ENCODE peak calls at places on chromosomes 13 and 19, in five cellular contexts. I is breast epithelium; C is OCI-LY7; W is stomach; J is stimulated activated naive CD4-positive, alpha-beta T cell treated with Interleukin-2 at 50 U/mL for 16 hours. R is an unnamed sample.

GRCh38 chr13:37475966-37476365 is 122.6 kb downstream of the POSTN start:
- DNase-seq in I (no peak), J (no peak), C (no peak), W (no peak), R (no peak)

GRCh38 chr19:40403262-40403984 is 9.8 kb downstream of the PRX start:
- DNase-seq in J (peak), C (peak), W (peak), I (peak), R (peak)

GRCh38 chr13:27973291-27973690 is 4.2 kb upstream of the CDX2 start:
- DNase-seq in C (no peak), I (no peak), J (no peak), W (peak), R (no peak)

GRCh38 chr19:13689050-13689449 is 75.3 kb upstream of the MRI1 start:
- DNase-seq in W (no peak), C (peak), J (no peak), I (no peak), R (no peak)

GRCh38 chr13:80237646-80238045 is 103.3 kb downstream of the SPRY2 start:
- DNase-seq in C (no peak), J (no peak), I (no peak), W (no peak), R (no peak)

GRCh38 chr19:52735734-52736133 is 890 bp upstream of the ZNF611 start:
- DNase-seq in I (peak), C (no peak), J (no peak), W (peak), R (peak)

GRCh38 chr19:53037101-53038097 is 7.1 kb upstream of the ERVV-2 start:
- DNase-seq in J (no peak), W (no peak), C (no peak), I (no peak), R (no peak)

GRCh38 chr19:51980116-51980736 is 6.4 kb downstream of the ZNF350 start:
- DNase-seq in C (no peak), I (no peak), W (no peak), J (no peak), R (no peak)

GRCh38 chr13:42786696-42787095 is 5.3 kb downstream of the FAM216B start:
- DNase-seq in C (no peak), I (no peak), W (no peak), J (no peak), R (no peak)

GRCh38 chr13:51257187-51257586 is 35.0 kb downstream of the FAM124A start:
- DNase-seq in J (no peak), W (no peak), I (no peak), C (no peak), R (no peak)

GRCh38 chr13:89695343-89696257 is 1651.9 kb upstream of the MIR17HG start:
- DNase-seq in C (peak), I (no peak), W (peak), J (no peak), R (peak)

GRCh38 chr13:98664047-98664446 is 87.1 kb upstream of the STK24 start:
- DNase-seq in C (no peak), W (no peak), J (peak), I (no peak), R (no peak)

GRCh38 chr13:91574756-91575155 is 176.3 kb downstream of the GPC5 start:
- DNase-seq in I (no peak), W (no peak), C (no peak), J (no peak), R (no peak)

GRCh38 chr19:56839665-56840451 is 668 bp downstream of the PEG3 start:
- DNase-seq in J (no peak), C (no peak), W (peak), I (peak), R (no peak)

GRCh38 chr13:114043421-114044053 is 69.7 kb upstream of the C13orf46 start:
- DNase-seq in I (peak), C (peak), J (no peak), W (peak), R (no peak)

GRCh38 chr19:47232422-47233211 is 1.6 kb upstream of the BBC3 start:
- DNase-seq in W (no peak), J (peak), I (peak), C (peak), R (peak)

GRCh38 chr13:45441633-45442032 is 23.1 kb upstream of the COG3 start:
- DNase-seq in C (no peak), J (no peak), I (no peak), W (no peak), R (no peak)

GRCh38 chr13:25046274-25046984 is 49.5 kb upstream of the PABPC3 start:
- DNase-seq in J (no peak), W (no peak), C (no peak), I (no peak), R (no peak)

GRCh38 chr19:4508698-4509097 is 9.6 kb downstream of the PLIN4 start:
- DNase-seq in I (no peak), J (no peak), C (no peak), W (no peak), R (no peak)

GRCh38 chr13:21106089-21106488 is 44.7 kb upstream of the LATS2 start:
- DNase-seq in W (no peak), I (no peak), C (no peak), J (no peak), R (no peak)

GRCh38 chr19:31444931-31445330 is 95.7 kb upstream of the TSHZ3 start:
- DNase-seq in I (no peak), C (no peak), J (no peak), W (no peak), R (no peak)

GRCh38 chr19:30431591-30431990 is 59.4 kb downstream of the ZNF536 start:
- DNase-seq in J (no peak), W (no peak), C (no peak), I (no peak), R (no peak)

GRCh38 chr13:35891973-35892441 is 239.2 kb downstream of the DCLK1 start:
- DNase-seq in J (no peak), I (no peak), W (no peak), C (no peak), R (no peak)

GRCh38 chr13:73075546-73075945 is 16.7 kb downstream of the KLF5 start:
- DNase-seq in J (no peak), I (no peak), W (peak), C (no peak), R (no peak)

GRCh38 chr19:687569-688166 is 7.6 kb downstream of the PRSS57 start:
- DNase-seq in W (no peak), C (no peak), J (no peak), I (no peak), R (no peak)

GRCh38 chr19:29482855-29483640 is 42.7 kb upstream of the VSTM2B start:
- DNase-seq in J (no peak), W (no peak), I (no peak), C (no peak), R (no peak)

R was measured in LoVo.